ENCODE peak calls at places on chromosomes 3 and 15, in five cellular contexts. One of them, this sample, is unnamed.

GRCh38 chr3:123027292-123028232 is at the start of gene SEMA5B:
- DNase-seq in GM12878: no peak
- DNase-seq in sigmoid colon: no peak
- DNase-seq in endothelial cell of umbilical vein: peak; percentile 28
- DNase-seq in HCT116: no peak
- DNase-seq in this sample: no peak

GRCh38 chr3:75737831-75738493 is 47.4 kb downstream of the ZNF717 start:
- DNase-seq in GM12878: no peak
- DNase-seq in sigmoid colon: no peak
- DNase-seq in endothelial cell of umbilical vein: peak; percentile 14
- DNase-seq in HCT116: no peak
- DNase-seq in this sample: no peak

GRCh38 chr15:85489773-85490493 is 109.5 kb downstream of the AKAP13 start:
- DNase-seq in GM12878: no peak
- DNase-seq in sigmoid colon: no peak
- DNase-seq in endothelial cell of umbilical vein: no peak
- DNase-seq in HCT116: no peak
- DNase-seq in this sample: no peak

GRCh38 chr15:90680371-90680935 is 36.7 kb upstream of the BLM start:
- DNase-seq in GM12878: no peak
- DNase-seq in sigmoid colon: no peak
- DNase-seq in endothelial cell of umbilical vein: no peak
- DNase-seq in HCT116: no peak
- DNase-seq in this sample: no peak

GRCh38 chr3:129182390-129183180 is 1.1 kb downstream of the CNBP start:
- DNase-seq in GM12878: no peak
- DNase-seq in sigmoid colon: no peak
- DNase-seq in endothelial cell of umbilical vein: peak; percentile 52
- DNase-seq in HCT116: no peak
- DNase-seq in this sample: no peak

GRCh38 chr3:11719406-11720219 is 75.9 kb upstream of the VGLL4 start:
- DNase-seq in GM12878: no peak
- DNase-seq in sigmoid colon: peak; percentile 85
- DNase-seq in endothelial cell of umbilical vein: peak; percentile 66
- DNase-seq in HCT116: peak; percentile 78
- DNase-seq in this sample: peak; percentile 96

GRCh38 chr3:152466784-152467183 is 198.1 kb downstream of the MBNL1 start:
- DNase-seq in GM12878: no peak
- DNase-seq in sigmoid colon: no peak
- DNase-seq in endothelial cell of umbilical vein: peak; percentile 49
- DNase-seq in HCT116: no peak
- DNase-seq in this sample: no peak

GRCh38 chr3:9007213-9007612 is 43.9 kb upstream of the RAD18 start:
- DNase-seq in GM12878: no peak
- DNase-seq in sigmoid colon: no peak
- DNase-seq in endothelial cell of umbilical vein: no peak
- DNase-seq in HCT116: no peak
- DNase-seq in this sample: no peak

GRCh38 chr3:142809259-142809658 is 79.6 kb downstream of the PCOLCE2 start:
- DNase-seq in GM12878: no peak
- DNase-seq in sigmoid colon: no peak
- DNase-seq in endothelial cell of umbilical vein: no peak
- DNase-seq in HCT116: no peak
- DNase-seq in this sample: no peak

GRCh38 chr15:66701422-66702034 is 508 bp upstream of the SMAD6 start:
- DNase-seq in GM12878: no peak
- DNase-seq in sigmoid colon: peak; percentile 73
- DNase-seq in endothelial cell of umbilical vein: no peak
- DNase-seq in HCT116: peak; percentile 27
- DNase-seq in this sample: peak; percentile 30

GRCh38 chr3:38526792-38527191 is 30.7 kb downstream of the EXOG start:
- DNase-seq in GM12878: no peak
- DNase-seq in sigmoid colon: no peak
- DNase-seq in endothelial cell of umbilical vein: no peak
- DNase-seq in HCT116: no peak
- DNase-seq in this sample: no peak

GRCh38 chr15:33913459-33913858 is 54.8 kb upstream of the CHRM5 start:
- DNase-seq in GM12878: no peak
- DNase-seq in sigmoid colon: no peak
- DNase-seq in endothelial cell of umbilical vein: no peak
- DNase-seq in HCT116: no peak
- DNase-seq in this sample: no peak

GRCh38 chr15:49045691-49046112 is 544 bp downstream of the SECISBP2L start:
- DNase-seq in GM12878: peak; percentile 48
- DNase-seq in sigmoid colon: no peak
- DNase-seq in endothelial cell of umbilical vein: peak; percentile 58
- DNase-seq in HCT116: no peak
- DNase-seq in this sample: peak; percentile 13

GRCh38 chr3:13509066-13509815 is 29.1 kb downstream of the HDAC11 start:
- DNase-seq in GM12878: no peak
- DNase-seq in sigmoid colon: no peak
- DNase-seq in endothelial cell of umbilical vein: no peak
- DNase-seq in HCT116: no peak
- DNase-seq in this sample: no peak

GRCh38 chr3:155411500-155412223 is 118.2 kb upstream of the STRIT1 start:
- DNase-seq in GM12878: no peak
- DNase-seq in sigmoid colon: no peak
- DNase-seq in endothelial cell of umbilical vein: no peak
- DNase-seq in HCT116: no peak
- DNase-seq in this sample: no peak

GRCh38 chr15:75672646-75673425 is 25.1 kb downstream of the SNX33 start:
- DNase-seq in GM12878: no peak
- DNase-seq in sigmoid colon: peak; percentile 87
- DNase-seq in endothelial cell of umbilical vein: peak; percentile 15
- DNase-seq in HCT116: no peak
- DNase-seq in this sample: no peak

GRCh38 chr3:12187448-12188327 is 29.0 kb upstream of the TIMP4 start:
- DNase-seq in GM12878: peak; percentile 61
- DNase-seq in sigmoid colon: no peak
- DNase-seq in endothelial cell of umbilical vein: peak; percentile 17
- DNase-seq in HCT116: no peak
- DNase-seq in this sample: no peak

GRCh38 chr3:127052121-127052561 is 69.2 kb downstream of the PLXNA1 start:
- DNase-seq in GM12878: no peak
- DNase-seq in sigmoid colon: peak; percentile 76
- DNase-seq in endothelial cell of umbilical vein: no peak
- DNase-seq in HCT116: no peak
- DNase-seq in this sample: no peak

GRCh38 chr3:158974905-158975304 is 173.1 kb downstream of the MFSD1 start:
- DNase-seq in GM12878: no peak
- DNase-seq in sigmoid colon: no peak
- DNase-seq in endothelial cell of umbilical vein: no peak
- DNase-seq in HCT116: no peak
- DNase-seq in this sample: no peak

GRCh38 chr3:129357616-129358015 is 70.8 kb downstream of the EFCAB12 start:
- DNase-seq in GM12878: no peak
- DNase-seq in sigmoid colon: no peak
- DNase-seq in endothelial cell of umbilical vein: no peak
- DNase-seq in HCT116: no peak
- DNase-seq in this sample: no peak

GRCh38 chr3:124033360-124034015 is 41.6 kb upstream of the ROPN1 start:
- DNase-seq in GM12878: no peak
- DNase-seq in sigmoid colon: peak; percentile 62
- DNase-seq in endothelial cell of umbilical vein: no peak
- DNase-seq in HCT116: no peak
- DNase-seq in this sample: no peak

DNA sequence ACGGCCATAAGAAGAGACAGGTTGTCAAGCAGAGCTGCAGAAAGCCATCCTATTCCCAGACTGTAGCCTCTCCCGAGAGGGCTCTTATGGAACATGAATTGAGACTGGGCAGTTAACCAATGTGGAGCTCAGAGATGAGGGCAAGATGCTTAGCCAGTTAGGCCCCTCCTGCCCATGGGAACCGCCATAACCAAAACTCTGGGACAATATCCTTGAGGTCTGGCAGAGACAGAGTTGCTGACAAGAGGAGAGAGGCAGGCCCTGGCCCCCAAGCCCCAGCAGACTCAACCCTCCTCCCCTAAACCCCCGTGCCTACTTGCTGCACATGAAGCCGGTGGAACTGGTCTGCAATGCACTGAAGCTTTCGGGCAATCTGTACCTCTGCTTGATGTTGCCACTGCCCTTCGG is 4.8 kb downstream of the BMF start:
- DNase-seq in GM12878: no peak
- DNase-seq in sigmoid colon: no peak
- DNase-seq in endothelial cell of umbilical vein: no peak
- DNase-seq in HCT116: no peak
- DNase-seq in this sample: no peak
- H3K4me1 ChIP-seq in GM12878: peaks cover 85% of the 10 kb centered on the region
- H3K4me1 ChIP-seq in sigmoid colon: peaks cover 95% of the 10 kb centered on the region
- H3K4me1 ChIP-seq in endothelial cell of umbilical vein: peaks cover 28% of the 10 kb centered on the region
- H3K4me1 ChIP-seq in HCT116: peaks cover 74% of the 10 kb centered on the region
- H3K4me1 ChIP-seq in this sample: peaks cover 59% of the 10 kb centered on the region

DNA sequence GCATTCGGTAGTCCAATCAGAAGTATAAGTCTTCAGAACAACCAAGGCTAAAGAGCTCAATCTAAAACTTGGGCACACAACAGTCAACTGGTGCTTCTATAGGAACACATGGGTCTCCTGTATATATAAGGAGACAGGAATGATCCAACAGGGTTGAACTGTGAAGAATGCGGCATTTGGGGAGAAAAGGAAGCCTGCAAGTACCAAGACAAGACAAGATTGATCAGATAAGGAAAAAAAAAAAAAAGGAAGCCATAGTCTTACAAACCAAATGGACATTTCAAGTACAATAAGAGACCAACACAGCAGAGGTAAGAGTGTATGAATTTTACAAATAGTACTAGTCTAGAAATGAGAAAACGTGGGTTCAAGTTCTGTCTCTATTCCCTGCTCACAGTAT is 6.5 kb downstream of the CPEB1 start:
- DNase-seq in GM12878: no peak
- DNase-seq in sigmoid colon: no peak
- DNase-seq in endothelial cell of umbilical vein: no peak
- DNase-seq in HCT116: no peak
- DNase-seq in this sample: no peak
- H3K27me3 ChIP-seq in GM12878: peaks cover 13% of the 10 kb centered on the region
- H3K27me3 ChIP-seq in sigmoid colon: no peaks in the 10 kb centered on the region
- H3K27me3 ChIP-seq in endothelial cell of umbilical vein: peaks cover 31% of the 10 kb centered on the region
- H3K27me3 ChIP-seq in HCT116: peaks cover 75% of the 10 kb centered on the region
- H3K27me3 ChIP-seq in this sample: peaks cover 3% of the 10 kb centered on the region

GRCh38 chr15:42507514-42507913 is 12.1 kb downstream of the SNAP23 start:
- DNase-seq in GM12878: no peak
- DNase-seq in sigmoid colon: no peak
- DNase-seq in endothelial cell of umbilical vein: no peak
- DNase-seq in HCT116: no peak
- DNase-seq in this sample: no peak

GRCh38 chr15:42511010-42511396 is 15.6 kb downstream of the SNAP23 start:
- DNase-seq in GM12878: no peak
- DNase-seq in sigmoid colon: no peak
- DNase-seq in endothelial cell of umbilical vein: peak; percentile 32
- DNase-seq in HCT116: no peak
- DNase-seq in this sample: no peak

GRCh38 chr15:42504631-42505030 is 9.2 kb downstream of the SNAP23 start:
- DNase-seq in GM12878: no peak
- DNase-seq in sigmoid colon: no peak
- DNase-seq in endothelial cell of umbilical vein: peak; percentile 81
- DNase-seq in HCT116: no peak
- DNase-seq in this sample: no peak

GRCh38 chr15:42510258-42511009 is 15.0 kb downstream of the SNAP23 start:
- DNase-seq in GM12878: no peak
- DNase-seq in sigmoid colon: no peak
- DNase-seq in endothelial cell of umbilical vein: no peak
- DNase-seq in HCT116: no peak
- DNase-seq in this sample: no peak

DNA sequence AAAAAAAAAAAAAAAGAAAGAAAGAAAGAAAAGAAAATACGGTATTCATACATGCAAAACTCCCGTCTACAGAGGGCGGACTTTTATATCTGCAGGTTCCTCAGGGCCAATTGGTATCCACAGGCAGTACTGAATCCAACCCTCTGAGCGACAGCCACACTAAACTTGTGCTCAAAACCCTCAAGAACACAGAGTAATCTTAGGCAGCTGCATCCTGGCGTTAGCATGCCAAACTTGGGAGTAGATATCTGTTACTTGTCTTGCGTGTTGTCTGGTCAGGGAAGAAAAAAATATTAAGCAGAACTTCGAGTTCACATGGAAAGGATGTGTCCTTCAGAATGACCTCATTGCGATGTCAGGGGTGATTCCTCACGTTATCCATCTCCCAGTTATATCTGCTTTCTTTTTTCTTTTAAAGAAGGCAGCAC is 12.8 kb downstream of the SNAP23 start:
- DNase-seq in GM12878: no peak
- DNase-seq in sigmoid colon: peak; percentile 81
- DNase-seq in endothelial cell of umbilical vein: no peak
- DNase-seq in HCT116: no peak
- DNase-seq in this sample: no peak
- TF ChIP-seq POLR2AphosphoS5 in GM12878: no peak
- TF ChIP-seq POLR2AphosphoS5 in sigmoid colon: peak; percentile 30
- TF ChIP-seq POLR2AphosphoS5 in endothelial cell of umbilical vein: no peak
- TF ChIP-seq POLR2AphosphoS5 in HCT116: no peak
- TF ChIP-seq POLR2AphosphoS5 in this sample: no peak

GRCh38 chr15:77421370-77421700 is 647 bp downstream of the HMG20A start:
- DNase-seq in GM12878: no peak
- DNase-seq in sigmoid colon: no peak
- DNase-seq in endothelial cell of umbilical vein: peak; percentile 43
- DNase-seq in HCT116: no peak
- DNase-seq in this sample: no peak

GRCh38 chr15:77419050-77419835 is 661 bp downstream of the PEAK1 start:
- DNase-seq in GM12878: no peak
- DNase-seq in sigmoid colon: peak; percentile 70
- DNase-seq in endothelial cell of umbilical vein: no peak
- DNase-seq in HCT116: no peak
- DNase-seq in this sample: peak; percentile 12

GRCh38 chr15:77420610-77421369 is at the start of gene HMG20A:
- DNase-seq in GM12878: peak; percentile 80
- DNase-seq in sigmoid colon: peak; percentile 80
- DNase-seq in endothelial cell of umbilical vein: peak; percentile 93
- DNase-seq in HCT116: peak; percentile 86
- DNase-seq in this sample: peak; percentile 31

GRCh38 chr15:77418341-77419049 is 1.4 kb downstream of the PEAK1 start:
- DNase-seq in GM12878: no peak
- DNase-seq in sigmoid colon: no peak
- DNase-seq in endothelial cell of umbilical vein: peak; percentile 63
- DNase-seq in HCT116: no peak
- DNase-seq in this sample: no peak

DNA sequence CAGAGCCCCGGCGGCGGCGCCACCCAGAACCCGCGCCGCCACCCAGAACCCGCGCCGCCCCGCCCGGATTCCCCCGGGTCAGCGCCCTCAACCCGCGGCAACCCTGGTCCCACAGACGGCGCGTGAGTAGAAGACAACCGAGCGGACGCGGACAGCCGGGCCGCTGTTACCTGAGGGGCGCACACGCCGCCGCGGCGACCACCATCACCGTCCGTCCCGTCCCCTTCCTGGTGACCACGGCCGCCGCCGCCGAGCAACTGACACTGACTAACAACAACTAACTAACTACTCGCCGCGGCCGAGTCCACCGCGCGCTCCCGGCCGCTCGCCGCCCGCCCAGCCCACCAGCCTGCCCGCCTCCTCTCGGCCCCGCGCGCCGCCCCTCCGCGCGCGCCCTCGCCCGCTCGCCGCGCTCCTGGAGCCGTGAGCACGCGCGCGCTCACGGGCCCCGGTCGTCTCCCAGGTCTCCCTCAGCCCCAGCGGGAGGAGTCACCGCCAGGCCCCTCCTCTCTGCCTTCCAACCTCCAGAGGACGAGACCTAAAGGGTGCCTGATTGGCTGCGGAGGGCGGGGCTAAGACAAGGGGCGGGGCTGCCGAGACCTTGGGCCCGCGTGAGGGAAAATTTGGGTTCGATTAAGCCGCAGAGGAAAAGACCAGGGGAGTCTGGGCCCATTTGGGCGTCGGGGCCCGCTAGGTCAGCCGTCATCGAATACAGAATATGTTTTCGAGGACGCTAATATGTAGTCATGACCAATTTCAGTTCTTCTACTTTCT is at the start of gene PEAK1:
- DNase-seq in GM12878: peak; percentile 86
- DNase-seq in sigmoid colon: peak; percentile 100
- DNase-seq in endothelial cell of umbilical vein: peak; percentile 98
- DNase-seq in HCT116: peak; percentile 96
- DNase-seq in this sample: peak; percentile 99
- H3K4me1 ChIP-seq in GM12878: no peaks in the 10 kb centered on the region
- H3K4me1 ChIP-seq in sigmoid colon: peaks cover 49% of the 10 kb centered on the region
- H3K4me1 ChIP-seq in endothelial cell of umbilical vein: peaks cover 43% of the 10 kb centered on the region
- H3K4me1 ChIP-seq in HCT116: peaks cover 16% of the 10 kb centered on the region
- H3K4me1 ChIP-seq in this sample: no peaks in the 10 kb centered on the region

This sample was measured in prostate gland.